ENCODE peak calls at places on chromosomes 5 and 9, in nine cellular contexts. C, Q, E, B, D, Y, A, O and P are unnamed samples.

GRCh38 chr5:1706428-1706827 is 93.2 kb downstream of the MRPL36 start:
- DNase-seq in B (no peak), E (no peak), Q (no peak), C (no peak), A (no peak), Y (no peak), O (no peak), D (no peak), P (no peak)

GRCh38 chr9:108622467-108622866 is 233.3 kb downstream of the ACTL7B start:
- DNase-seq in O (no peak), Y (no peak), Q (no peak), B (no peak), D (no peak), A (no peak), C (no peak), E (no peak), P (no peak)

GRCh38 chr9:95167998-95168397 is 149.5 kb downstream of the FANCC start:
- DNase-seq in A (peak), E (no peak), Y (peak), D (no peak), O (peak), C (peak), B (no peak), Q (no peak), P (peak)

GRCh38 chr5:178331491-178331981 is 98.9 kb upstream of the PHYKPL start:
- DNase-seq in A (no peak), B (peak), Y (no peak), D (peak), O (peak), E (no peak), C (no peak), Q (peak), P (no peak)

GRCh38 chr9:135727257-135727875 is 25.4 kb downstream of the KCNT1 start:
- DNase-seq in C (no peak), Q (no peak), E (no peak), Y (no peak), D (no peak), B (no peak), A (no peak), O (no peak), P (no peak)

GRCh38 chr9:136179101-136179616 is 25.8 kb downstream of the LHX3 start:
- DNase-seq in Y (no peak), B (no peak), Q (no peak), D (no peak), E (no peak), C (no peak), O (no peak), A (peak), P (no peak)

GRCh38 chr9:131720330-131720729 is 19.5 kb downstream of the RAPGEF1 start:
- DNase-seq in D (no peak), O (no peak), C (no peak), Q (no peak), B (no peak), E (no peak), A (no peak), Y (no peak), P (no peak)

GRCh38 chr5:13609504-13609903 is 335.0 kb downstream of the DNAH5 start:
- DNase-seq in C (no peak), Q (no peak), D (no peak), O (no peak), Y (no peak), B (no peak), E (no peak), A (no peak), P (no peak)

GRCh38 chr9:35789541-35789940 is 1.9 kb upstream of the NPR2 start:
- DNase-seq in Y (no peak), Q (no peak), B (no peak), A (no peak), C (no peak), E (no peak), D (no peak), O (no peak), P (no peak)

GRCh38 chr5:54944364-54944763 is 41.0 kb downstream of the ESM1 start:
- DNase-seq in Q (no peak), A (peak), C (no peak), Y (no peak), O (no peak), E (peak), D (no peak), B (no peak), P (no peak)